ENCODE peak calls at places on chromosomes 11 and 22, in four cellular contexts. N, Y, G and U are unnamed samples. For H3K27me3, the result is how much of the 10 kb centered on the place peaks cover.

GRCh38 chr22:25623310-25623734 is 58.8 kb downstream of the GRK3 start:
- DNase-seq in G (no peak), Y (no peak), N (no peak), U (no peak)

GRCh38 chr11:21774212-21774611 is 418.7 kb upstream of the ANO5 start:
- DNase-seq in G (no peak), Y (peak), N (no peak), U (no peak)

GRCh38 chr22:35736166-35736565 is 18.5 kb downstream of the APOL5 start:
- DNase-seq in N (no peak), G (no peak), Y (no peak), U (no peak)

GRCh38 chr11:121429556-121429955 is 22.6 kb upstream of the SORL1 start:
- DNase-seq in G (no peak), N (no peak), Y (no peak), U (no peak)

GRCh38 chr22:17583151-17583550 is 19.9 kb downstream of the SLC25A18 start:
- DNase-seq in G (no peak), N (no peak), Y (no peak), U (no peak)

GRCh38 chr11:62144641-62145255 is 20.9 kb downstream of the INCENP start:
- DNase-seq in Y (no peak), N (no peak), G (no peak), U (no peak)

GRCh38 chr11:114256898-114257286 is 39.3 kb upstream of the NNMT start:
- DNase-seq in N (no peak), G (no peak), Y (peak), U (no peak)

GRCh38 chr11:44977493-44977984 is 26.9 kb upstream of the TP53I11 start:
- DNase-seq in Y (no peak), G (no peak), N (no peak), U (no peak)

GRCh38 chr22:43345761-43346261 is 2.6 kb upstream of the SCUBE1 start:
- DNase-seq in Y (no peak), N (no peak), G (no peak), U (no peak)

GRCh38 chr11:92440701-92441338 is 216.2 kb downstream of the FAT3 start:
- DNase-seq in G (no peak), Y (no peak), N (no peak), U (peak)

GRCh38 chr22:44091021-44091721 is 67.1 kb downstream of the PARVB start:
- DNase-seq in N (no peak), G (peak), Y (peak), U (no peak)

GRCh38 chr11:113529606-113530005 is 54.4 kb upstream of the DRD2 start:
- DNase-seq in N (no peak), G (no peak), Y (no peak), U (no peak)

GRCh38 chr11:89612111-89612510 is 98.0 kb upstream of the TRIM77 start:
- DNase-seq in Y (no peak), G (no peak), N (no peak), U (no peak)

GRCh38 chr22:29266564-29267461 is 968 bp downstream of the RHBDD3 start:
- DNase-seq in N (no peak), G (no peak), Y (no peak), U (peak)

GRCh38 chr11:37006563-37006962 is 408.5 kb upstream of the RAG2 start:
- DNase-seq in Y (no peak), G (no peak), N (no peak), U (no peak)

GRCh38 chr11:66846671-66847091 is 3.4 kb downstream of the RCE1 start:
- DNase-seq in N (no peak), Y (peak), G (no peak), U (no peak)

GRCh38 chr11:66845876-66846212 is 2.6 kb downstream of the RCE1 start:
- DNase-seq in G (no peak), Y (peak), N (no peak), U (no peak)

GRCh38 chr11:66844496-66845142 is 1.4 kb downstream of the RCE1 start:
- DNase-seq in Y (peak), N (no peak), G (no peak), U (no peak)

GRCh38 chr11:66843776-66844495 is 695 bp downstream of the RCE1 start:
- DNase-seq in N (no peak), G (no peak), Y (no peak), U (no peak)

GRCh38 chr11:66845143-66845875 is 2.1 kb downstream of the RCE1 start:
- DNase-seq in Y (peak), N (no peak), G (no peak), U (no peak)
- H3K27ac ChIP-seq in Y (no peak), N (no peak), G (no peak), U (no peak)

DNA sequence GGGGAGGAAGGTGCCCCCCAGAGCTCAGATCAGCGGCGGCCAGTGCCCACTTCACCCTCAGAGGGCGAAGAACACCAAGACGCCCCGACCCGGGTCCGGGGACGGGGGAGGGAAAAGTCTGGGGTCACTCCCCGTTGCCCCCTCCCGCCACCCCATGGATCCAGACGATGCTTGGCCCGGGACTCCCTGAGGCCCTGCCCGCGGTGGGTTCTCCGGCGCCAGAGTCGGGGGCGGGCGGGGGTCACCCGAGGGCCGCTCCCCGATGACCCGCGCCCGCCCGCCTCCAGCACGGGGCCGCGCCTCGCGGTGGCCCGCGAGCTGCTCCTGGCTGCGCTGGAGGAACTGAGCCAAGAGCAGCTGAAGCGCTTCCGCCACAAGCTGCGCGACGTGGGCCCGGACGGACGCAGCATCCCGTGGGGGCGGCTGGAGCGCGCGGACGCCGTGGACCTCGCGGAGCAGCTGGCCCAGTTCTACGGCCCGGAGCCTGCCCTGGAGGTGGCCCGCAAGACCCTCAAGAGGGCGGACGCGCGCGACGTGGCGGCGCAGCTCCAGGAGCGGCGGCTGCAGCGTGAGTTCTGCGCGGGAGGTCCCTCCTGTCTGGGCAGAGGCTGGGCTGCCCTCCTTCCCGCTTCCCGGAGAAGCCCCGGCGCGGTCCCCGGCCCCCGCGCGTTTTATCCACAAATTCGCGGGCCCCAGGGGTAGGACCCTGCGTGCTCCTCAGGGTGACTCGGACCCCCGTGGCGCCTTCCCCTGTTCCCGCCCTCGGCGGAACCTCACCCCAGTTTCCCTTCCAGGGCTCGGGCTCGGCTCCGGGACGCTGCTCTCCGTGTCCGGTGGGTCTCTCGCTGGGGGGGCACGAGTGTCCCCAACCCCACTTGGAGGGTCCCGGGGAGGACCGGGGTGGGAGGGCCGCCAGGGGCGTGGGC is 1.1 kb downstream of the NLRP6 start:
- DNase-seq in N (no peak), G (no peak), Y (peak), U (no peak)
- H3K27me3 ChIP-seq in N (under half), G (half or more), Y (under half), U (half or more)

GRCh38 chr11:39361557-39361956 is 2097.9 kb downstream of the LRRC4C start:
- DNase-seq in N (no peak), G (no peak), Y (no peak), U (no peak)
- H3K27ac ChIP-seq in N (no peak), G (no peak), Y (no peak), U (no peak)

GRCh38 chr11:46918087-46918751 is at the start of gene LRP4:
- DNase-seq in N (peak), G (no peak), Y (peak), U (no peak)
- H3K27me3 ChIP-seq in N (under half), G (under half), Y (under half), U (under half)

DNA sequence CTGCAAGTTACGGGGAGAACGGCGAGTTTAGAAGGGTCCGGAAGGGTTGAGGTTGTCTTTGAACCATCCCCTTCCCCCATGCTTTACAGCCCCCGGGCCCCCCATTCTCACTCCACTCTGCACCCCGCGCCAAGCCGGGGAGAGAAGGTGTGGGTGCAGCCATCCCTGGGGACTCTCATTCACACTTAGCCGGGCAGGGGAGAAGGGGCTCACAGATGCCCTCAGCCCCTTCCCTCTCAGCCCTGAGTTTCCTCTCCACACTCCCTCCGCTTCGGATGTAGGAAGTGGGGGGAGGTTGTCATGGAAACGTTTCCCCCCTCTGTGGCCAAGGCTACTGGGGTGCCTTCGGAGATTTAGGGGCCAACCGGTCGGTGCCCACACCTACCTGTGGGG is 333 bp downstream of the CADM1 start:
- DNase-seq in Y (no peak), G (no peak), N (no peak), U (no peak)
- H3K27ac ChIP-seq in Y (peak), G (no peak), N (no peak), U (no peak)